ENCODE peak calls at places on chromosomes 5 and 9, in six cellular contexts. Q is cardiac muscle cell; A is ACHN; H is astrocyte; W is stomach; G is activated T-helper 2 cell treated with anti-CD3 and anti-CD28 coated beads, Interferon-gamma antibody, Interleukin-2, Interleukin-4, amounts not matched to agents 10 μg/mL and 5 μg/mL and 100 μg/mL, durations not matched to agents 14 hours and 24 hours and 36 hours. O is an unnamed sample.

GRCh38 chr9:125700791-125701190 is 6.2 kb downstream of the MAPKAP1 start:
- DNase-seq in Q (no peak), A (peak), H (peak), W (no peak), G (no peak), O (no peak)

GRCh38 chr5:19902316-19902934 is 85.6 kb downstream of the CDH18 start:
- DNase-seq in Q (peak), A (no peak), H (no peak), W (no peak), G (no peak), O (no peak)

GRCh38 chr5:61275841-61276240 is 56.2 kb upstream of the ZSWIM6 start:
- DNase-seq in Q (no peak), A (peak), H (peak), W (no peak), G (no peak), O (peak)

GRCh38 chr5:110017854-110018253 is 328.1 kb downstream of the MAN2A1 start:
- DNase-seq in Q (no peak), A (no peak), H (no peak), W (no peak), G (no peak), O (no peak)

GRCh38 chr9:98797491-98797890 is 1.1 kb upstream of the ANKS6 start:
- DNase-seq in Q (no peak), A (no peak), H (no peak), W (no peak), G (no peak), O (peak)

GRCh38 chr5:55440188-55440646 is 94.5 kb downstream of the PLPP1 start:
- DNase-seq in Q (no peak), A (no peak), H (peak), W (no peak), G (no peak), O (no peak)

GRCh38 chr9:129070670-129071525 is 10.0 kb upstream of the DOLPP1 start:
- DNase-seq in Q (no peak), A (no peak), H (no peak), W (no peak), G (no peak), O (no peak)

GRCh38 chr9:69036319-69036718 is 767 bp downstream of the FXN start:
- DNase-seq in Q (no peak), A (peak), H (no peak), W (no peak), G (peak), O (no peak)

GRCh38 chr5:163473613-163474243 is 13.3 kb downstream of the HMMR start:
- DNase-seq in Q (no peak), A (peak), H (peak), W (no peak), G (no peak), O (no peak)

GRCh38 chr5:87300744-87301143 is 33.1 kb downstream of the RASA1 start:
- DNase-seq in Q (no peak), A (peak), H (peak), W (no peak), G (no peak), O (no peak)

GRCh38 chr5:154811239-154811638 is 39.2 kb downstream of the FAXDC2 start:
- DNase-seq in Q (no peak), A (no peak), H (no peak), W (no peak), G (no peak), O (no peak)

GRCh38 chr5:149445739-149446369 is 66.8 kb upstream of the IL17B start:
- DNase-seq in Q (no peak), A (peak), H (peak), W (no peak), G (no peak), O (no peak)

GRCh38 chr9:105127863-105128220 is 116.6 kb upstream of the SLC44A1 start:
- DNase-seq in Q (no peak), A (no peak), H (peak), W (no peak), G (peak), O (no peak)

GRCh38 chr9:123373941-123374340 is 17.9 kb downstream of the CRB2 start:
- DNase-seq in Q (peak), A (no peak), H (no peak), W (no peak), G (no peak), O (no peak)

GRCh38 chr5:66306844-66307315 is 162.8 kb downstream of the SREK1 start:
- DNase-seq in Q (no peak), A (no peak), H (peak), W (no peak), G (no peak), O (no peak)

GRCh38 chr9:130970855-130971254 is 31.8 kb upstream of the FIBCD1 start:
- DNase-seq in Q (no peak), A (no peak), H (no peak), W (no peak), G (no peak), O (no peak)

GRCh38 chr5:109900911-109901627 is 211.3 kb downstream of the MAN2A1 start:
- DNase-seq in Q (no peak), A (no peak), H (no peak), W (no peak), G (no peak), O (no peak)

GRCh38 chr5:133957080-133957479 is 11.3 kb downstream of the C5orf15 start:
- DNase-seq in Q (no peak), A (no peak), H (no peak), W (no peak), G (no peak), O (no peak)

GRCh38 chr9:124828679-124829669 is 24.3 kb upstream of the WDR38 start:
- DNase-seq in Q (no peak), A (no peak), H (no peak), W (no peak), G (no peak), O (no peak)

GRCh38 chr5:43396762-43397304 is 15.4 kb downstream of the CCL28 start:
- DNase-seq in Q (no peak), A (peak), H (peak), W (peak), G (peak), O (peak)

GRCh38 chr9:5817776-5818336 is 15.1 kb downstream of the ERMP1 start:
- DNase-seq in Q (no peak), A (peak), H (peak), W (no peak), G (no peak), O (no peak)

GRCh38 chr5:67409342-67409741 is 212.7 kb upstream of the CD180 start:
- DNase-seq in Q (no peak), A (no peak), H (no peak), W (no peak), G (no peak), O (no peak)

GRCh38 chr5:161847896-161848510 is at the start of gene GABRA1:
- DNase-seq in Q (peak), A (no peak), H (no peak), W (no peak), G (no peak), O (no peak)

GRCh38 chr9:129415954-129416651 is 204.8 kb downstream of the C9orf50 start:
- DNase-seq in Q (no peak), A (no peak), H (no peak), W (no peak), G (no peak), O (no peak)

GRCh38 chr5:165459232-165459631 is 1953.8 kb downstream of the MAT2B start:
- DNase-seq in Q (no peak), A (no peak), H (peak), W (no peak), G (no peak), O (no peak)

GRCh38 chr5:56501949-56502557 is 268.9 kb upstream of the ANKRD55 start:
- DNase-seq in Q (no peak), A (no peak), H (peak), W (no peak), G (no peak), O (no peak)

O was measured in right atrium auricular region.